ENCODE peak calls at places on chromosomes 16 and 17, in ten cellular contexts. N is uterus; E is NCI-H1092; V is NCI-H1436; Q is RCC 7860; T is mammary epithelial cell; K is RWPE1; F is PC-9; H is activated effector memory CD4-positive, alpha-beta T cell treated with anti-CD3 and anti-CD28 coated beads, Interleukin-2, amount 50 U/mL, for 16 hours; X is tibial artery. I is an unnamed sample.

GRCh38 chr17:8835106-8835505 is 32.4 kb downstream of the PIK3R6 start:
- DNase-seq in N (no peak), V (no peak), K (no peak), F (no peak), Q (no peak), T (no peak), H (no peak), X (no peak), E (no peak), I (no peak)

GRCh38 chr17:1647802-1648581 is 1.7 kb downstream of the RILP start:
- DNase-seq in T (no peak), E (no peak), X (peak), K (no peak), Q (no peak), V (no peak), F (no peak), H (no peak), N (no peak), I (no peak)

GRCh38 chr16:89475144-89475543 is 15.2 kb downstream of the ANKRD11 start:
- DNase-seq in H (no peak), Q (no peak), N (no peak), V (no peak), F (no peak), X (no peak), K (no peak), T (peak), E (no peak), I (no peak)

GRCh38 chr17:8766731-8767130 is 8.4 kb upstream of the SPDYE4 start:
- DNase-seq in N (no peak), F (no peak), Q (no peak), E (no peak), T (peak), H (no peak), V (no peak), X (no peak), K (no peak), I (no peak)

GRCh38 chr17:3687949-3688614 is 7.9 kb downstream of the P2RX5 start:
- DNase-seq in F (no peak), N (no peak), H (no peak), E (no peak), Q (no peak), X (no peak), T (no peak), V (peak), K (no peak), I (no peak)

GRCh38 chr17:67322039-67322787 is 44.2 kb downstream of the PSMD12 start:
- DNase-seq in H (no peak), E (no peak), T (peak), K (no peak), F (no peak), N (no peak), Q (no peak), X (no peak), V (peak), I (no peak)

GRCh38 chr17:76515291-76515949 is 14.2 kb upstream of the RHBDF2 start:
- DNase-seq in E (no peak), N (peak), F (no peak), V (no peak), X (peak), Q (peak), K (no peak), T (peak), H (peak), I (no peak)

GRCh38 chr16:48537275-48537674 is 72.7 kb downstream of the N4BP1 start:
- DNase-seq in F (no peak), K (no peak), N (no peak), V (no peak), X (no peak), T (no peak), E (no peak), H (no peak), Q (no peak), I (no peak)

GRCh38 chr17:33218657-33219298 is 74.3 kb downstream of the ASIC2 start:
- DNase-seq in V (no peak), H (no peak), F (no peak), X (no peak), K (no peak), T (no peak), E (no peak), N (no peak), Q (no peak), I (no peak)

GRCh38 chr16:47778106-47778803 is 317.1 kb downstream of the PHKB start:
- DNase-seq in T (no peak), F (no peak), E (no peak), K (no peak), Q (no peak), X (no peak), H (no peak), V (no peak), N (no peak), I (no peak)

GRCh38 chr17:63699638-63700527 is at the start of gene LIMD2:
- DNase-seq in X (no peak), Q (no peak), V (peak), F (no peak), K (peak), T (no peak), N (peak), H (peak), E (peak), I (peak)

GRCh38 chr16:85252461-85252860 is 140.2 kb upstream of the CIBAR2 start:
- DNase-seq in N (no peak), H (no peak), K (no peak), X (no peak), T (no peak), E (no peak), Q (no peak), F (no peak), V (no peak), I (no peak)

GRCh38 chr17:7997186-7997585 is 5.2 kb upstream of the GUCY2D start:
- DNase-seq in Q (peak), F (peak), X (no peak), H (peak), K (no peak), N (no peak), E (no peak), V (peak), T (peak), I (no peak)

GRCh38 chr17:71656987-71657858 is 463.6 kb upstream of the SOX9 start:
- DNase-seq in Q (no peak), X (no peak), N (no peak), T (no peak), F (no peak), E (no peak), V (no peak), H (no peak), K (no peak), I (no peak)

GRCh38 chr17:78534492-78535284 is 42.5 kb downstream of the DNAH17 start:
- DNase-seq in K (no peak), E (no peak), V (no peak), N (no peak), F (no peak), H (peak), Q (no peak), X (no peak), T (no peak), I (no peak)

GRCh38 chr16:35711958-35712357 is 2252.5 kb downstream of the TP53TG3F start:
- DNase-seq in F (no peak), N (no peak), X (no peak), K (no peak), H (no peak), Q (no peak), V (no peak), T (no peak), E (no peak), I (no peak)

GRCh38 chr16:5526826-5527225 is 429.2 kb upstream of the EEF2KMT start:
- DNase-seq in T (no peak), X (no peak), E (no peak), F (no peak), K (no peak), V (no peak), H (no peak), Q (no peak), N (no peak), I (no peak)

GRCh38 chr17:52297230-52298010 is 138.9 kb upstream of the CA10 start:
- DNase-seq in H (no peak), N (no peak), V (peak), T (peak), K (peak), X (no peak), E (no peak), F (no peak), Q (no peak), I (no peak)

GRCh38 chr17:32819035-32819434 is 57.9 kb downstream of the MYO1D start:
- DNase-seq in E (no peak), Q (no peak), T (no peak), F (no peak), V (no peak), K (no peak), H (no peak), N (no peak), X (no peak), I (no peak)

GRCh38 chr16:54903047-54903446 is 27.6 kb upstream of the IRX5 start:
- DNase-seq in V (no peak), N (no peak), H (no peak), F (no peak), X (no peak), Q (no peak), T (no peak), K (no peak), E (no peak), I (no peak)